ENCODE peak calls at places on chromosome 1, in four cellular contexts. One of them, this sample, is unnamed.

GRCh38 chr1:242081446-242081845 is 82.5 kb upstream of the MAP1LC3C start:
- DNase-seq in Panc1: no peak
- DNase-seq in Caco-2: no peak
- DNase-seq in HFFc6: no peak
- DNase-seq in this sample: no peak

GRCh38 chr1:1781526-1781903 is 3.2 kb upstream of the NADK start:
- DNase-seq in Caco-2: no peak
- DNase-seq in Panc1: no peak
- DNase-seq in HFFc6: no peak
- DNase-seq in this sample: no peak

GRCh38 chr1:231053493-231054162 is 13.6 kb upstream of the FAM89A start:
- DNase-seq in Caco-2: no peak
- DNase-seq in Panc1: no peak
- DNase-seq in HFFc6: peak
- DNase-seq in this sample: no peak

GRCh38 chr1:70072239-70072751 is 133.1 kb downstream of the LRRC40 start:
- DNase-seq in Panc1: no peak
- DNase-seq in Caco-2: no peak
- DNase-seq in HFFc6: peak
- DNase-seq in this sample: no peak

GRCh38 chr1:197632651-197633050 is 142.6 kb downstream of the DENND1B start:
- DNase-seq in HFFc6: no peak
- DNase-seq in Caco-2: no peak
- DNase-seq in Panc1: no peak
- DNase-seq in this sample: no peak

GRCh38 chr1:244248426-244248825 is 197.3 kb downstream of the ZBTB18 start:
- DNase-seq in Caco-2: no peak
- DNase-seq in Panc1: no peak
- DNase-seq in HFFc6: no peak
- DNase-seq in this sample: no peak

GRCh38 chr1:223631367-223631977 is 34.0 kb downstream of the CAPN8 start:
- DNase-seq in Caco-2: no peak
- DNase-seq in Panc1: no peak
- DNase-seq in HFFc6: no peak
- DNase-seq in this sample: no peak

GRCh38 chr1:54811066-54811465 is 9.9 kb upstream of the TTC22 start:
- DNase-seq in Panc1: no peak
- DNase-seq in Caco-2: no peak
- DNase-seq in HFFc6: no peak
- DNase-seq in this sample: no peak

GRCh38 chr1:244239261-244239770 is 188.2 kb downstream of the ZBTB18 start:
- DNase-seq in HFFc6: no peak
- DNase-seq in Caco-2: no peak
- DNase-seq in Panc1: no peak
- DNase-seq in this sample: no peak

GRCh38 chr1:162373541-162374375 is 2.9 kb downstream of the SPATA46 start:
- DNase-seq in HFFc6: peak
- DNase-seq in Caco-2: no peak
- DNase-seq in Panc1: no peak
- DNase-seq in this sample: no peak

GRCh38 chr1:20534659-20535417 is 17.5 kb upstream of the FAM43B start:
- DNase-seq in HFFc6: no peak
- DNase-seq in Panc1: no peak
- DNase-seq in Caco-2: no peak
- DNase-seq in this sample: no peak

GRCh38 chr1:47675047-47675675 is 237.3 kb downstream of the FOXD2 start:
- DNase-seq in Panc1: no peak
- DNase-seq in HFFc6: no peak
- DNase-seq in Caco-2: no peak
- DNase-seq in this sample: no peak

GRCh38 chr1:240608707-240609106 is 3.2 kb downstream of the GREM2 start:
- DNase-seq in Caco-2: peak
- DNase-seq in Panc1: no peak
- DNase-seq in HFFc6: no peak
- DNase-seq in this sample: no peak

GRCh38 chr1:63772201-63772600 is 1.6 kb upstream of the ROR1 start:
- DNase-seq in Caco-2: no peak
- DNase-seq in Panc1: no peak
- DNase-seq in HFFc6: no peak
- DNase-seq in this sample: no peak

GRCh38 chr1:97680894-97681293 is 239.9 kb downstream of the DPYD start:
- DNase-seq in HFFc6: no peak
- DNase-seq in Caco-2: no peak
- DNase-seq in Panc1: no peak
- DNase-seq in this sample: no peak

GRCh38 chr1:25544819-25545218 is 1.4 kb downstream of the LDLRAP1 start:
- DNase-seq in HFFc6: no peak
- DNase-seq in Panc1: no peak
- DNase-seq in Caco-2: no peak
- DNase-seq in this sample: no peak

GRCh38 chr1:225873281-225873850 is 8.8 kb downstream of the TMEM63A start:
- DNase-seq in Panc1: no peak
- DNase-seq in HFFc6: no peak
- DNase-seq in Caco-2: no peak
- DNase-seq in this sample: no peak

GRCh38 chr1:232617237-232617636 is 12.7 kb downstream of the SIPA1L2 start:
- DNase-seq in Panc1: no peak
- DNase-seq in HFFc6: no peak
- DNase-seq in Caco-2: no peak
- DNase-seq in this sample: no peak

GRCh38 chr1:155081472-155082300 is 3.0 kb downstream of the EFNA3 start:
- DNase-seq in HFFc6: no peak
- DNase-seq in Panc1: no peak
- DNase-seq in Caco-2: no peak
- DNase-seq in this sample: peak

GRCh38 chr1:79885101-79885500 is 878.6 kb upstream of the ADGRL4 start:
- DNase-seq in Panc1: no peak
- DNase-seq in HFFc6: no peak
- DNase-seq in Caco-2: no peak
- DNase-seq in this sample: no peak

GRCh38 chr1:229900220-229900619 is 166.8 kb upstream of the GALNT2 start:
- DNase-seq in Caco-2: no peak
- DNase-seq in Panc1: no peak
- DNase-seq in HFFc6: no peak
- DNase-seq in this sample: no peak

GRCh38 chr1:233238884-233239432 is 56.6 kb downstream of the PCNX2 start:
- DNase-seq in Panc1: peak
- DNase-seq in HFFc6: no peak
- DNase-seq in Caco-2: no peak
- DNase-seq in this sample: no peak

GRCh38 chr1:176843352-176844297 is 320.9 kb downstream of the ASTN1 start:
- DNase-seq in Caco-2: peak
- DNase-seq in HFFc6: peak
- DNase-seq in Panc1: peak
- DNase-seq in this sample: peak

GRCh38 chr1:41846595-41846994 is 72.1 kb downstream of the HIVEP3 start:
- DNase-seq in Panc1: no peak
- DNase-seq in HFFc6: peak
- DNase-seq in Caco-2: no peak
- DNase-seq in this sample: no peak

GRCh38 chr1:41513388-41513745 is 28.9 kb upstream of the EDN2 start:
- DNase-seq in HFFc6: no peak
- DNase-seq in Caco-2: no peak
- DNase-seq in Panc1: no peak
- DNase-seq in this sample: peak

GRCh38 chr1:48202030-48202752 is 20.3 kb upstream of the SLC5A9 start:
- DNase-seq in Panc1: peak
- DNase-seq in Caco-2: peak
- DNase-seq in HFFc6: peak
- DNase-seq in this sample: peak

GRCh38 chr1:58346076-58346435 is 200.5 kb downstream of the OMA1 start:
- DNase-seq in Panc1: no peak
- DNase-seq in HFFc6: no peak
- DNase-seq in Caco-2: no peak
- DNase-seq in this sample: no peak

GRCh38 chr1:244603498-244603897 is 49.4 kb upstream of the DESI2 start:
- DNase-seq in Caco-2: peak
- DNase-seq in HFFc6: peak
- DNase-seq in Panc1: no peak
- DNase-seq in this sample: no peak

GRCh38 chr1:56831874-56832693 is 12.9 kb upstream of the FYB2 start:
- DNase-seq in Caco-2: peak
- DNase-seq in Panc1: peak
- DNase-seq in HFFc6: peak
- DNase-seq in this sample: peak

GRCh38 chr1:51924455-51924854 is 45.9 kb upstream of the NRDC start:
- DNase-seq in Caco-2: no peak
- DNase-seq in Panc1: no peak
- DNase-seq in HFFc6: peak
- DNase-seq in this sample: no peak

GRCh38 chr1:183989604-183990003 is 47.9 kb downstream of the COLGALT2 start:
- DNase-seq in Caco-2: no peak
- DNase-seq in HFFc6: no peak
- DNase-seq in Panc1: no peak
- DNase-seq in this sample: no peak

GRCh38 chr1:17370618-17371017 is 1.4 kb upstream of the PADI6 start:
- DNase-seq in Caco-2: no peak
- DNase-seq in Panc1: no peak
- DNase-seq in HFFc6: no peak
- DNase-seq in this sample: no peak

GRCh38 chr1:233290609-233291008 is 4.9 kb downstream of the PCNX2 start:
- DNase-seq in Panc1: no peak
- DNase-seq in HFFc6: no peak
- DNase-seq in Caco-2: no peak
- DNase-seq in this sample: no peak

GRCh38 chr1:10195570-10195969 is 14.8 kb upstream of the KIF1B start:
- DNase-seq in HFFc6: peak
- DNase-seq in Caco-2: peak
- DNase-seq in Panc1: no peak
- DNase-seq in this sample: no peak

GRCh38 chr1:197092491-197093023 is 25.5 kb upstream of the F13B start:
- DNase-seq in HFFc6: no peak
- DNase-seq in Caco-2: no peak
- DNase-seq in Panc1: no peak
- DNase-seq in this sample: no peak

DNA sequence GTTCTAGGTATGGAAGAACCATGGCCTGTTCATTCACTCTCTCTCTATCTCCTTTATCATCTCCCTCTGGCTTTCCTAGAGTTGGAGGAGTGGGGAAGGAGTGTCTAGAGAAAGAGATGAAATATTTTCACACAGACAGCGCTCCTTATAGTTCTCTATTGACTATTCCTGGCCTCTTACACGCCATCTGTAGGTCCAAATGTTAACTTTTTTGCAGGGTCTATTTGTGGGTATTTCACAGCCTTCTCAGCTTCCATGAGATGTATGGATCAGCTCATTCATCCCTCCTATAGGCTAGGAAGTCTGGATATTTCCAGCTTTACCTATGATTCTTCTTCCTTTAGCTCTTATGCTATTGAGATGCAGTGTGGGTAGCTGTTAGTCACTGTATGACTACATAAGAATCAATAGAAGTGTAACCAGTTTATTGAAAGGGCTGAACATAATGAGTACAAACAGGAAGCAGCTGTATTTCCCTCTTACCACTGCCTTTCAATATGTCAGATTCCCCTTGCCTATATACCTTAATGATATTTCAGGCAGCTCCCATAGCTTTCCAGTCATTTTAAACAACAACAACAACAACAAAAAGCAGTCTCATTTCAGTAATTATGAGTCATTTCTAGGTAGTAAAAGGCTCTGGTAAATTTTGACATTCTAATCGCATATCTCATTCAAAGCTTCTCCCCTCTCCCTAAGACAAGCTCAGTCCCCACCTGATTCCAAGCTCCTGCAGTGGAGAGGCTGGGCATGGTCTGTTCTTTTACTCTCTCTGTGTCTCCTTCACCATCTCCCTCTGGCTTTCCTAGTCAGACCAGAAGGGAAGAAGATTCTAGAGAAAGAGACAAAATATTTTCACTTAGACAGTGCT is 149.5 kb downstream of the TTLL7 start:
- DNase-seq in Panc1: no peak
- DNase-seq in Caco-2: no peak
- DNase-seq in HFFc6: no peak
- DNase-seq in this sample: no peak
- TF ChIP-seq CTCF in Panc1: peak
- TF ChIP-seq CTCF in Caco-2: peak
- TF ChIP-seq CTCF in HFFc6: no peak
- TF ChIP-seq CTCF in this sample: no peak

GRCh38 chr1:6472391-6472790 is 6.4 kb upstream of the TNFRSF25 start:
- DNase-seq in HFFc6: no peak
- DNase-seq in Caco-2: peak
- DNase-seq in Panc1: no peak
- DNase-seq in this sample: no peak
- TF ChIP-seq CTCF in HFFc6: peak
- TF ChIP-seq CTCF in Caco-2: peak
- TF ChIP-seq CTCF in Panc1: peak
- TF ChIP-seq CTCF in this sample: no peak

DNA sequence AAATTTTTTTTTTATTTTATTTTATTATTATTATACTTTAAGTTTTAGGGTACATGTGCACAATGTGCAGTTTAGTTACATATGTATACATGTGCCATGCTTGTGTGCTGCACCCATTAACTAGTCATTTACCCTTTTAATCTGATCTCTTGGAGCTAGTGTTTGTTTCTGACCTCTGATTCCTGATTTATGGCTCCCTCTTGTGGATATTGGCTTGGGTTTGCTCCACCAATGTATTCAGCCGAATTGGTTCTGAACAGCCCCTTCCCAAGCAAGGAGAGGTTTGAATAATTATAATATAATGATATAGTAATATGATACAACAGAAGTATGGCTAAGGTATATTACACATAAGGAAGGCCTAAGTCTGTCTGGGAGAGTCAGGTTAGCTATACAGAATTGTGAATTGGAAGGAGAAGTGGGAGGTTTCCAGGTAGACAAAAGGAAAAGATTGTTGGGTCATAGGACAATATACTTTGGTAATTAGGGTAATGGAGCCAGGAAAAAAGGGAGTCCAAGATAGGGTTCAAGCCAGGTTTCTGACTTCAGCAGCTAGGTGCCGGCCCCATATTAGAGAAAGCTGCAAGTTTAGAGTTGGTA is 53.1 kb upstream of the HMCN1 start:
- DNase-seq in Caco-2: peak
- DNase-seq in HFFc6: peak
- DNase-seq in Panc1: no peak
- DNase-seq in this sample: peak
- TF ChIP-seq CTCF in Caco-2: peak
- TF ChIP-seq CTCF in HFFc6: peak
- TF ChIP-seq CTCF in Panc1: peak
- TF ChIP-seq CTCF in this sample: peak

DNA sequence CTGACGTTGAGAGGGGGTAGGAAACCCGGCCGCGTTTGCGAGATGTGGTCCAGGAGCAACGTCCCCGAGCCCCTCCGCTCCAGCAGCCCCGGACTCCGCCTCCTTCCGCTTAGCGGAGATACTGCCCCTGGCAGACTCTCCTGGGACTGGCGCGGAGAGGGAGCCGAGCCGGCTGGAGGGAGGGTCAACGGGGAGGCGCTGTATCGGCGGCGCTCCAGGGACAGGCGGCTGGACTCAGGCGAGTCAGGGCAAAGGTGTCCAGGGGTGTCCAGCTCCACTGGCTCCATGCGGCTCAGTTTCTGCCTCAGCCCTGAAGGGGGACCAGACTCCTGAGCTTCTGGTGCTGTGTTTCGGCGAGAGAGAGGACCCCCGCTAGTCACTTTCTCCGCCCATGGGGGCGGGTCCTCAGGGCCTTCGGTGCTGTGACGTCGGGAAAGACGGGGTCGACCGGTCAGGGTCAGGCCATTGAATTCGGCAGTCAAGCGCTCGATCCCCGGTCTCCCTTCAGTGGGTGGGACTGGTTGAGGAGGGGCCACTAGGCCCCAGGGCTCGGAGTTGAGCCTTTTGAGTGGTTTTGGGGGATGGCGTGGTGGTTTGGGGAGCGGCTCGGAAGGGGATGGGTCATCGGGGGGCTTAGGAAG is 2.8 kb upstream of the LIX1L start:
- DNase-seq in HFFc6: peak
- DNase-seq in Caco-2: peak
- DNase-seq in Panc1: no peak
- DNase-seq in this sample: peak
- TF ChIP-seq CTCF in HFFc6: peak
- TF ChIP-seq CTCF in Caco-2: peak
- TF ChIP-seq CTCF in Panc1: no peak
- TF ChIP-seq CTCF in this sample: peak

This sample was measured in nephron progenitor cell.